ENCODE peak calls at places on chromosomes 6 and 20, in ten cellular contexts. M is cardiac fibroblast; Z is progenitor cell of endocrine pancreas; E is choroid plexus epithelial cell; O is amygdala; D is HTR-8/SVneo; Y is GM04503; I is endodermal cell; K is endothelial cell; X is CD4-positive, alpha-beta memory T cell. A is an unnamed sample.

GRCh38 chr6:392441-393390 is 1.2 kb downstream of the IRF4 start:
- DNase-seq in K (peak), O (no peak), M (no peak), I (peak), X (peak), E (no peak), Y (no peak), Z (no peak), D (no peak), A (no peak)

GRCh38 chr20:62907377-62908317 is 18.7 kb downstream of the DIDO1 start:
- DNase-seq in X (peak), O (no peak), K (no peak), Z (no peak), D (no peak), E (no peak), Y (no peak), M (no peak), I (peak), A (no peak)

GRCh38 chr6:16278048-16278724 is 39.8 kb downstream of the GMPR start:
- DNase-seq in I (no peak), D (no peak), K (no peak), Z (no peak), X (no peak), E (peak), O (no peak), Y (no peak), M (no peak), A (no peak)

GRCh38 chr6:37698264-37699137 is 818 bp upstream of the MDGA1 start:
- DNase-seq in M (peak), X (peak), Y (no peak), Z (peak), E (peak), D (no peak), K (peak), O (no peak), I (peak), A (no peak)

GRCh38 chr6:117840541-117840983 is 66.5 kb upstream of the SLC35F1 start:
- DNase-seq in I (peak), E (peak), X (no peak), Z (peak), O (no peak), D (peak), K (peak), M (peak), Y (peak), A (peak)

GRCh38 chr6:69819138-69819537 is 22.3 kb upstream of the LMBRD1 start:
- DNase-seq in K (no peak), M (no peak), D (no peak), X (no peak), E (no peak), Y (no peak), Z (no peak), I (no peak), O (no peak), A (no peak)

GRCh38 chr6:11586574-11586973 is 49.0 kb downstream of the TMEM170B start:
- DNase-seq in E (peak), Z (no peak), X (no peak), D (no peak), Y (peak), K (no peak), O (no peak), M (peak), I (peak), A (peak)

GRCh38 chr6:3623451-3624267 is 127.9 kb downstream of the PXDC1 start:
- DNase-seq in I (peak), O (no peak), Z (no peak), X (no peak), M (no peak), D (no peak), Y (no peak), K (no peak), E (no peak), A (no peak)

GRCh38 chr20:59398552-59399265 is 98.3 kb downstream of the EDN3 start:
- DNase-seq in Z (no peak), I (no peak), Y (no peak), E (no peak), X (no peak), O (no peak), K (no peak), M (no peak), D (no peak), A (no peak)

GRCh38 chr6:43806041-43806757 is 36.2 kb downstream of the VEGFA start:
- DNase-seq in D (peak), Z (no peak), K (no peak), O (no peak), E (no peak), M (no peak), Y (no peak), X (no peak), I (no peak), A (no peak)

GRCh38 chr20:11366660-11367059 is 551.0 kb upstream of the BTBD3 start:
- DNase-seq in Y (peak), E (peak), M (no peak), K (no peak), X (no peak), O (no peak), I (no peak), Z (no peak), D (no peak), A (no peak)

GRCh38 chr6:68233623-68234022 is 401.5 kb upstream of the ADGRB3 start:
- DNase-seq in I (no peak), X (no peak), M (peak), Y (no peak), D (no peak), Z (no peak), O (no peak), K (no peak), E (peak), A (no peak)

GRCh38 chr6:72724545-72724944 is 102.7 kb downstream of the KCNQ5 start:
- DNase-seq in Z (no peak), O (no peak), D (no peak), K (no peak), Y (no peak), M (no peak), E (no peak), I (no peak), X (no peak), A (no peak)

GRCh38 chr6:19608546-19608945 is 228.6 kb upstream of the ID4 start:
- DNase-seq in K (no peak), O (no peak), D (no peak), I (no peak), Y (no peak), X (no peak), Z (no peak), M (no peak), E (no peak), A (no peak)

GRCh38 chr20:768426-768978 is at the start of gene SLC52A3:
- DNase-seq in D (peak), Z (peak), Y (no peak), E (no peak), M (no peak), O (no peak), I (peak), K (peak), X (no peak), A (no peak)

GRCh38 chr6:22362361-22362760 is 65.5 kb upstream of the PRL start:
- DNase-seq in X (no peak), Y (no peak), K (no peak), O (no peak), E (no peak), M (no peak), I (no peak), D (no peak), Z (no peak), A (no peak)

GRCh38 chr6:92479821-92480220 is 939.5 kb downstream of the EPHA7 start:
- DNase-seq in O (no peak), Z (no peak), M (peak), I (no peak), Y (no peak), D (no peak), X (no peak), E (peak), K (no peak), A (peak)

GRCh38 chr6:151291145-151292055 is 51.6 kb downstream of the AKAP12 start:
- DNase-seq in M (peak), I (peak), X (no peak), E (peak), O (no peak), D (no peak), K (no peak), Y (no peak), Z (no peak), A (peak)

GRCh38 chr20:32418376-32418775 is 60.2 kb downstream of the ASXL1 start:
- DNase-seq in Y (no peak), D (no peak), Z (no peak), O (no peak), X (no peak), I (no peak), M (no peak), E (no peak), K (no peak), A (no peak)

GRCh38 chr20:9808166-9808565 is 30.7 kb downstream of the PAK5 start:
- DNase-seq in I (no peak), Y (no peak), X (no peak), D (no peak), M (no peak), O (no peak), E (no peak), K (no peak), Z (no peak), A (no peak)

GRCh38 chr6:45185403-45186251 is 142.5 kb upstream of the RUNX2 start:
- DNase-seq in K (no peak), E (peak), I (no peak), D (no peak), X (no peak), M (peak), Z (no peak), Y (no peak), O (no peak), A (peak)

A was measured in retinal pigment epithelial cell.